ENCODE peak calls at places on chromosomes 2 and 18, in seven cellular contexts. One of them, this sample, is unnamed.

GRCh38 chr2:71806432-71806831 is 341.2 kb downstream of the CYP26B1 start:
- DNase-seq in NCI-H2029 treated with DMSO at 0.1 percent for 48 hours: no peak
- DNase-seq in AG08396: no peak
- DNase-seq in effector memory CD8-positive, alpha-beta T cell: no peak
- DNase-seq in endothelial cell: no peak
- DNase-seq in RPMI7951: no peak
- DNase-seq in psoas muscle: no peak
- DNase-seq in this sample: no peak

GRCh38 chr2:38433607-38433975 is 56.5 kb upstream of the ATL2 start:
- DNase-seq in psoas muscle: no peak
- DNase-seq in NCI-H2029 treated with DMSO at 0.1 percent for 48 hours: no peak
- DNase-seq in AG08396: no peak
- DNase-seq in endothelial cell: no peak
- DNase-seq in effector memory CD8-positive, alpha-beta T cell: no peak
- DNase-seq in RPMI7951: peak; percentile 59
- DNase-seq in this sample: no peak

GRCh38 chr2:105865222-105865913 is 120.7 kb downstream of the NCK2 start:
- DNase-seq in RPMI7951: peak; percentile 54
- DNase-seq in NCI-H2029 treated with DMSO at 0.1 percent for 48 hours: no peak
- DNase-seq in effector memory CD8-positive, alpha-beta T cell: no peak
- DNase-seq in psoas muscle: no peak
- DNase-seq in AG08396: no peak
- DNase-seq in endothelial cell: no peak
- DNase-seq in this sample: no peak

GRCh38 chr2:109031481-109032228 is 42.6 kb upstream of the EDAR start:
- DNase-seq in NCI-H2029 treated with DMSO at 0.1 percent for 48 hours: peak; percentile 6
- DNase-seq in endothelial cell: peak; percentile 59
- DNase-seq in AG08396: peak; percentile 36
- DNase-seq in RPMI7951: peak; percentile 32
- DNase-seq in psoas muscle: peak; percentile 40
- DNase-seq in effector memory CD8-positive, alpha-beta T cell: peak; percentile 60
- DNase-seq in this sample: no peak

GRCh38 chr18:79241755-79242154 is 154.0 kb upstream of the NFATC1 start:
- DNase-seq in NCI-H2029 treated with DMSO at 0.1 percent for 48 hours: peak; percentile 21
- DNase-seq in endothelial cell: no peak
- DNase-seq in psoas muscle: no peak
- DNase-seq in AG08396: no peak
- DNase-seq in RPMI7951: no peak
- DNase-seq in effector memory CD8-positive, alpha-beta T cell: no peak
- DNase-seq in this sample: no peak

GRCh38 chr2:205762883-205763282 is 80.6 kb downstream of the NRP2 start:
- DNase-seq in endothelial cell: no peak
- DNase-seq in psoas muscle: no peak
- DNase-seq in effector memory CD8-positive, alpha-beta T cell: no peak
- DNase-seq in NCI-H2029 treated with DMSO at 0.1 percent for 48 hours: no peak
- DNase-seq in RPMI7951: no peak
- DNase-seq in AG08396: no peak
- DNase-seq in this sample: no peak

GRCh38 chr2:204280239-204280638 is 265.0 kb upstream of the PARD3B start:
- DNase-seq in NCI-H2029 treated with DMSO at 0.1 percent for 48 hours: no peak
- DNase-seq in effector memory CD8-positive, alpha-beta T cell: no peak
- DNase-seq in AG08396: no peak
- DNase-seq in psoas muscle: no peak
- DNase-seq in endothelial cell: no peak
- DNase-seq in RPMI7951: no peak
- DNase-seq in this sample: no peak

GRCh38 chr2:65436169-65436824 is 3.9 kb upstream of the SPRED2 start:
- DNase-seq in effector memory CD8-positive, alpha-beta T cell: peak; percentile 17
- DNase-seq in NCI-H2029 treated with DMSO at 0.1 percent for 48 hours: peak; percentile 46
- DNase-seq in RPMI7951: peak; percentile 97
- DNase-seq in AG08396: peak; percentile 95
- DNase-seq in endothelial cell: peak; percentile 46
- DNase-seq in psoas muscle: peak; percentile 96
- DNase-seq in this sample: peak; percentile 86

GRCh38 chr2:147792966-147793617 is 51.7 kb upstream of the ACVR2A start:
- DNase-seq in AG08396: no peak
- DNase-seq in psoas muscle: no peak
- DNase-seq in endothelial cell: no peak
- DNase-seq in NCI-H2029 treated with DMSO at 0.1 percent for 48 hours: no peak
- DNase-seq in RPMI7951: peak; percentile 56
- DNase-seq in effector memory CD8-positive, alpha-beta T cell: no peak
- DNase-seq in this sample: no peak

GRCh38 chr2:231715988-231716616 is 7.8 kb downstream of the PTMA start:
- DNase-seq in RPMI7951: peak; percentile 51
- DNase-seq in endothelial cell: no peak
- DNase-seq in NCI-H2029 treated with DMSO at 0.1 percent for 48 hours: no peak
- DNase-seq in AG08396: peak; percentile 32
- DNase-seq in effector memory CD8-positive, alpha-beta T cell: no peak
- DNase-seq in psoas muscle: no peak
- DNase-seq in this sample: no peak

GRCh38 chr2:171310889-171311288 is 122.9 kb downstream of the METTL8 start:
- DNase-seq in effector memory CD8-positive, alpha-beta T cell: no peak
- DNase-seq in RPMI7951: no peak
- DNase-seq in AG08396: no peak
- DNase-seq in endothelial cell: no peak
- DNase-seq in psoas muscle: no peak
- DNase-seq in NCI-H2029 treated with DMSO at 0.1 percent for 48 hours: no peak
- DNase-seq in this sample: no peak

GRCh38 chr2:62466501-62466854 is 39.5 kb downstream of the TMEM17 start:
- DNase-seq in endothelial cell: no peak
- DNase-seq in psoas muscle: no peak
- DNase-seq in NCI-H2029 treated with DMSO at 0.1 percent for 48 hours: no peak
- DNase-seq in RPMI7951: no peak
- DNase-seq in effector memory CD8-positive, alpha-beta T cell: no peak
- DNase-seq in AG08396: no peak
- DNase-seq in this sample: no peak

GRCh38 chr18:59839931-59840685 is 59.7 kb upstream of the PMAIP1 start:
- DNase-seq in endothelial cell: no peak
- DNase-seq in psoas muscle: no peak
- DNase-seq in AG08396: no peak
- DNase-seq in RPMI7951: no peak
- DNase-seq in effector memory CD8-positive, alpha-beta T cell: no peak
- DNase-seq in NCI-H2029 treated with DMSO at 0.1 percent for 48 hours: no peak
- DNase-seq in this sample: peak; percentile 26

GRCh38 chr18:22451796-22452195 is 34.1 kb upstream of the CTAGE1 start:
- DNase-seq in effector memory CD8-positive, alpha-beta T cell: no peak
- DNase-seq in psoas muscle: no peak
- DNase-seq in endothelial cell: no peak
- DNase-seq in RPMI7951: peak; percentile 57
- DNase-seq in AG08396: no peak
- DNase-seq in NCI-H2029 treated with DMSO at 0.1 percent for 48 hours: no peak
- DNase-seq in this sample: no peak

GRCh38 chr18:77366725-77367641 is 117.3 kb downstream of the GALR1 start:
- DNase-seq in RPMI7951: peak; percentile 64
- DNase-seq in psoas muscle: no peak
- DNase-seq in AG08396: no peak
- DNase-seq in NCI-H2029 treated with DMSO at 0.1 percent for 48 hours: no peak
- DNase-seq in endothelial cell: no peak
- DNase-seq in effector memory CD8-positive, alpha-beta T cell: no peak
- DNase-seq in this sample: no peak

GRCh38 chr2:181839811-181840210 is 51.7 kb upstream of the ITPRID2 start:
- DNase-seq in effector memory CD8-positive, alpha-beta T cell: no peak
- DNase-seq in RPMI7951: no peak
- DNase-seq in psoas muscle: no peak
- DNase-seq in AG08396: no peak
- DNase-seq in NCI-H2029 treated with DMSO at 0.1 percent for 48 hours: no peak
- DNase-seq in endothelial cell: no peak
- DNase-seq in this sample: no peak

GRCh38 chr18:55841314-55841713 is 253.3 kb upstream of the TCF4 start:
- DNase-seq in effector memory CD8-positive, alpha-beta T cell: no peak
- DNase-seq in psoas muscle: no peak
- DNase-seq in NCI-H2029 treated with DMSO at 0.1 percent for 48 hours: no peak
- DNase-seq in AG08396: no peak
- DNase-seq in endothelial cell: no peak
- DNase-seq in RPMI7951: no peak
- DNase-seq in this sample: no peak

GRCh38 chr2:45938649-45939511 is 287.4 kb downstream of the PRKCE start:
- DNase-seq in AG08396: peak; percentile 84
- DNase-seq in effector memory CD8-positive, alpha-beta T cell: no peak
- DNase-seq in psoas muscle: peak; percentile 73
- DNase-seq in RPMI7951: peak; percentile 98
- DNase-seq in NCI-H2029 treated with DMSO at 0.1 percent for 48 hours: no peak
- DNase-seq in endothelial cell: no peak
- DNase-seq in this sample: peak; percentile 95

GRCh38 chr2:149781263-149781808 is 193.8 kb upstream of the MMADHC start:
- DNase-seq in NCI-H2029 treated with DMSO at 0.1 percent for 48 hours: no peak
- DNase-seq in AG08396: no peak
- DNase-seq in effector memory CD8-positive, alpha-beta T cell: no peak
- DNase-seq in RPMI7951: no peak
- DNase-seq in endothelial cell: no peak
- DNase-seq in psoas muscle: no peak
- DNase-seq in this sample: no peak

GRCh38 chr2:74010087-74010541 is 25.4 kb downstream of the TET3 start:
- DNase-seq in RPMI7951: no peak
- DNase-seq in AG08396: no peak
- DNase-seq in psoas muscle: no peak
- DNase-seq in NCI-H2029 treated with DMSO at 0.1 percent for 48 hours: peak; percentile 79
- DNase-seq in effector memory CD8-positive, alpha-beta T cell: no peak
- DNase-seq in endothelial cell: no peak
- DNase-seq in this sample: peak; percentile 88

GRCh38 chr2:42238644-42239288 is 69.6 kb downstream of the EML4 start:
- DNase-seq in psoas muscle: no peak
- DNase-seq in AG08396: no peak
- DNase-seq in effector memory CD8-positive, alpha-beta T cell: peak; percentile 24
- DNase-seq in endothelial cell: peak; percentile 38
- DNase-seq in NCI-H2029 treated with DMSO at 0.1 percent for 48 hours: no peak
- DNase-seq in RPMI7951: peak; percentile 15
- DNase-seq in this sample: peak; percentile 70

GRCh38 chr2:150212722-150213171 is 274.7 kb downstream of the RND3 start:
- DNase-seq in RPMI7951: peak; percentile 63
- DNase-seq in endothelial cell: no peak
- DNase-seq in psoas muscle: no peak
- DNase-seq in AG08396: no peak
- DNase-seq in effector memory CD8-positive, alpha-beta T cell: no peak
- DNase-seq in NCI-H2029 treated with DMSO at 0.1 percent for 48 hours: no peak
- DNase-seq in this sample: no peak

GRCh38 chr2:128451084-128451483 is 132.4 kb upstream of the HS6ST1 start:
- DNase-seq in effector memory CD8-positive, alpha-beta T cell: no peak
- DNase-seq in endothelial cell: peak; percentile 2
- DNase-seq in NCI-H2029 treated with DMSO at 0.1 percent for 48 hours: no peak
- DNase-seq in psoas muscle: no peak
- DNase-seq in AG08396: no peak
- DNase-seq in RPMI7951: no peak
- DNase-seq in this sample: no peak

GRCh38 chr2:8608411-8608954 is 73.4 kb upstream of the ID2 start:
- DNase-seq in psoas muscle: no peak
- DNase-seq in endothelial cell: no peak
- DNase-seq in NCI-H2029 treated with DMSO at 0.1 percent for 48 hours: no peak
- DNase-seq in effector memory CD8-positive, alpha-beta T cell: no peak
- DNase-seq in AG08396: no peak
- DNase-seq in RPMI7951: no peak
- DNase-seq in this sample: no peak

GRCh38 chr18:47587587-47587986 is 336.1 kb upstream of the SKOR2 start:
- DNase-seq in NCI-H2029 treated with DMSO at 0.1 percent for 48 hours: no peak
- DNase-seq in RPMI7951: no peak
- DNase-seq in endothelial cell: no peak
- DNase-seq in AG08396: no peak
- DNase-seq in effector memory CD8-positive, alpha-beta T cell: no peak
- DNase-seq in psoas muscle: no peak
- DNase-seq in this sample: no peak

GRCh38 chr18:35024965-35025364 is 16.2 kb upstream of the MAPRE2 start:
- DNase-seq in endothelial cell: no peak
- DNase-seq in NCI-H2029 treated with DMSO at 0.1 percent for 48 hours: no peak
- DNase-seq in RPMI7951: peak; percentile 56
- DNase-seq in psoas muscle: peak; percentile 65
- DNase-seq in effector memory CD8-positive, alpha-beta T cell: no peak
- DNase-seq in AG08396: peak; percentile 37
- DNase-seq in this sample: no peak

GRCh38 chr2:128308284-128308731 is 10.4 kb downstream of the HS6ST1 start:
- DNase-seq in RPMI7951: no peak
- DNase-seq in NCI-H2029 treated with DMSO at 0.1 percent for 48 hours: no peak
- DNase-seq in effector memory CD8-positive, alpha-beta T cell: no peak
- DNase-seq in endothelial cell: no peak
- DNase-seq in psoas muscle: peak; percentile 29
- DNase-seq in AG08396: no peak
- DNase-seq in this sample: no peak

This sample was measured in HT-29.